ENCODE peak calls at places on chromosomes 11 and 22, in six cellular contexts. One of them, this sample, is unnamed.

GRCh38 chr11:132337819-132338416 is 967.5 kb downstream of the NTM start:
- DNase-seq in ovary: no peak
- DNase-seq in activated CD4-positive, alpha-beta T cell treated with anti-CD3 and anti-CD28 coated beads, Interleukin-2, amount 50 U/mL, for 24 hours: no peak
- DNase-seq in HTR-8/SVneo: no peak
- DNase-seq in AML-193: no peak
- DNase-seq in SHP77: no peak
- DNase-seq in this sample: no peak

GRCh38 chr11:66159585-66159984 is 89.5 kb downstream of the PACS1 start:
- DNase-seq in ovary: no peak
- DNase-seq in activated CD4-positive, alpha-beta T cell treated with anti-CD3 and anti-CD28 coated beads, Interleukin-2, amount 50 U/mL, for 24 hours: no peak
- DNase-seq in HTR-8/SVneo: no peak
- DNase-seq in AML-193: no peak
- DNase-seq in SHP77: no peak
- DNase-seq in this sample: no peak

GRCh38 chr11:68439355-68440065 is 21.0 kb upstream of the PPP6R3 start:
- DNase-seq in ovary: peak; percentile 88
- DNase-seq in activated CD4-positive, alpha-beta T cell treated with anti-CD3 and anti-CD28 coated beads, Interleukin-2, amount 50 U/mL, for 24 hours: no peak
- DNase-seq in HTR-8/SVneo: no peak
- DNase-seq in AML-193: no peak
- DNase-seq in SHP77: no peak
- DNase-seq in this sample: no peak

GRCh38 chr11:95565692-95566091 is 223.9 kb downstream of the FAM76B start:
- DNase-seq in ovary: no peak
- DNase-seq in activated CD4-positive, alpha-beta T cell treated with anti-CD3 and anti-CD28 coated beads, Interleukin-2, amount 50 U/mL, for 24 hours: no peak
- DNase-seq in HTR-8/SVneo: no peak
- DNase-seq in AML-193: no peak
- DNase-seq in SHP77: no peak
- DNase-seq in this sample: no peak

GRCh38 chr11:8558436-8558835 is 35.6 kb downstream of the STK33 start:
- DNase-seq in ovary: no peak
- DNase-seq in activated CD4-positive, alpha-beta T cell treated with anti-CD3 and anti-CD28 coated beads, Interleukin-2, amount 50 U/mL, for 24 hours: no peak
- DNase-seq in HTR-8/SVneo: no peak
- DNase-seq in AML-193: no peak
- DNase-seq in SHP77: no peak
- DNase-seq in this sample: no peak

GRCh38 chr11:58965246-58965985 is 26.1 kb downstream of the GLYATL1 start:
- DNase-seq in ovary: no peak
- DNase-seq in activated CD4-positive, alpha-beta T cell treated with anti-CD3 and anti-CD28 coated beads, Interleukin-2, amount 50 U/mL, for 24 hours: no peak
- DNase-seq in HTR-8/SVneo: no peak
- DNase-seq in AML-193: no peak
- DNase-seq in SHP77: no peak
- DNase-seq in this sample: no peak

GRCh38 chr11:128365044-128365443 is 222.3 kb downstream of the ETS1 start:
- DNase-seq in ovary: no peak
- DNase-seq in activated CD4-positive, alpha-beta T cell treated with anti-CD3 and anti-CD28 coated beads, Interleukin-2, amount 50 U/mL, for 24 hours: no peak
- DNase-seq in HTR-8/SVneo: peak; percentile 17
- DNase-seq in AML-193: no peak
- DNase-seq in SHP77: no peak
- DNase-seq in this sample: no peak

GRCh38 chr11:45178890-45179663 is 32.6 kb downstream of the PRDM11 start:
- DNase-seq in ovary: no peak
- DNase-seq in activated CD4-positive, alpha-beta T cell treated with anti-CD3 and anti-CD28 coated beads, Interleukin-2, amount 50 U/mL, for 24 hours: no peak
- DNase-seq in HTR-8/SVneo: no peak
- DNase-seq in AML-193: no peak
- DNase-seq in SHP77: no peak
- DNase-seq in this sample: no peak

GRCh38 chr11:76578655-76579046 is 91.9 kb downstream of the LRRC32 start:
- DNase-seq in ovary: no peak
- DNase-seq in activated CD4-positive, alpha-beta T cell treated with anti-CD3 and anti-CD28 coated beads, Interleukin-2, amount 50 U/mL, for 24 hours: no peak
- DNase-seq in HTR-8/SVneo: no peak
- DNase-seq in AML-193: no peak
- DNase-seq in SHP77: no peak
- DNase-seq in this sample: peak; percentile 59

GRCh38 chr11:61685611-61685955 is 5.4 kb downstream of the DAGLA start:
- DNase-seq in ovary: no peak
- DNase-seq in activated CD4-positive, alpha-beta T cell treated with anti-CD3 and anti-CD28 coated beads, Interleukin-2, amount 50 U/mL, for 24 hours: no peak
- DNase-seq in HTR-8/SVneo: no peak
- DNase-seq in AML-193: no peak
- DNase-seq in SHP77: no peak
- DNase-seq in this sample: no peak

GRCh38 chr11:17814546-17814945 is 80.0 kb downstream of the KCNC1 start:
- DNase-seq in ovary: no peak
- DNase-seq in activated CD4-positive, alpha-beta T cell treated with anti-CD3 and anti-CD28 coated beads, Interleukin-2, amount 50 U/mL, for 24 hours: no peak
- DNase-seq in HTR-8/SVneo: no peak
- DNase-seq in AML-193: no peak
- DNase-seq in SHP77: no peak
- DNase-seq in this sample: no peak

GRCh38 chr22:39234157-39234793 is 10.5 kb downstream of the PDGFB start:
- DNase-seq in ovary: no peak
- DNase-seq in activated CD4-positive, alpha-beta T cell treated with anti-CD3 and anti-CD28 coated beads, Interleukin-2, amount 50 U/mL, for 24 hours: no peak
- DNase-seq in HTR-8/SVneo: no peak
- DNase-seq in AML-193: no peak
- DNase-seq in SHP77: no peak
- DNase-seq in this sample: peak; percentile 80

GRCh38 chr11:39570526-39570925 is 1888.9 kb downstream of the LRRC4C start:
- DNase-seq in ovary: no peak
- DNase-seq in activated CD4-positive, alpha-beta T cell treated with anti-CD3 and anti-CD28 coated beads, Interleukin-2, amount 50 U/mL, for 24 hours: no peak
- DNase-seq in HTR-8/SVneo: no peak
- DNase-seq in AML-193: no peak
- DNase-seq in SHP77: no peak
- DNase-seq in this sample: no peak

GRCh38 chr11:19811391-19811790 is 98.8 kb downstream of the NAV2 start:
- DNase-seq in ovary: no peak
- DNase-seq in activated CD4-positive, alpha-beta T cell treated with anti-CD3 and anti-CD28 coated beads, Interleukin-2, amount 50 U/mL, for 24 hours: no peak
- DNase-seq in HTR-8/SVneo: no peak
- DNase-seq in AML-193: no peak
- DNase-seq in SHP77: no peak
- DNase-seq in this sample: no peak

GRCh38 chr22:36467042-36467810 is 14.2 kb downstream of the TXN2 start:
- DNase-seq in ovary: peak; percentile 41
- DNase-seq in activated CD4-positive, alpha-beta T cell treated with anti-CD3 and anti-CD28 coated beads, Interleukin-2, amount 50 U/mL, for 24 hours: no peak
- DNase-seq in HTR-8/SVneo: no peak
- DNase-seq in AML-193: no peak
- DNase-seq in SHP77: peak; percentile 61
- DNase-seq in this sample: peak; percentile 52

GRCh38 chr11:11416502-11416901 is 63.5 kb upstream of the CSNK2A3 start:
- DNase-seq in ovary: no peak
- DNase-seq in activated CD4-positive, alpha-beta T cell treated with anti-CD3 and anti-CD28 coated beads, Interleukin-2, amount 50 U/mL, for 24 hours: no peak
- DNase-seq in HTR-8/SVneo: no peak
- DNase-seq in AML-193: peak; percentile 65
- DNase-seq in SHP77: no peak
- DNase-seq in this sample: no peak

GRCh38 chr22:50544078-50544745 is 1.5 kb upstream of the KLHDC7B start:
- DNase-seq in ovary: no peak
- DNase-seq in activated CD4-positive, alpha-beta T cell treated with anti-CD3 and anti-CD28 coated beads, Interleukin-2, amount 50 U/mL, for 24 hours: peak; percentile 75
- DNase-seq in HTR-8/SVneo: no peak
- DNase-seq in AML-193: peak; percentile 56
- DNase-seq in SHP77: no peak
- DNase-seq in this sample: peak; percentile 76